ENCODE peak calls at places on chromosome 1, in five cellular contexts. A is activated naive CD4-positive, alpha-beta T cell; S is T-cell; U is activated CD4-positive, alpha-beta T cell treated with anti-CD3 and anti-CD28 coated beads for 24 hours; O is adipocyte. C is an unnamed sample.

GRCh38 chr1:26368006-26368405 is 4.5 kb downstream of the ZNF683 start:
- DNase-seq in A (no peak), S (no peak), U (no peak), O (no peak), C (no peak)

GRCh38 chr1:20787775-20788488 is 825 bp upstream of the HP1BP3 start:
- DNase-seq in A (no peak), S (no peak), U (no peak), O (peak), C (no peak)

GRCh38 chr1:194570449-194570848 is 1384.0 kb upstream of the B3GALT2 start:
- DNase-seq in A (no peak), S (no peak), U (no peak), O (peak), C (no peak)

GRCh38 chr1:244735404-244735803 is 82.5 kb downstream of the DESI2 start:
- DNase-seq in A (no peak), S (no peak), U (no peak), O (no peak), C (no peak)

GRCh38 chr1:14539953-14540563 is 58.4 kb upstream of the KAZN start:
- DNase-seq in A (no peak), S (no peak), U (no peak), O (no peak), C (no peak)

GRCh38 chr1:204263240-204263848 is 49.6 kb upstream of the GOLT1A start:
- DNase-seq in A (no peak), S (no peak), U (no peak), O (no peak), C (no peak)

GRCh38 chr1:237619553-237619952 is 271.2 kb downstream of the ZP4 start:
- DNase-seq in A (no peak), S (no peak), U (no peak), O (no peak), C (no peak)

GRCh38 chr1:29786195-29786594 is 549.9 kb downstream of the PTPRU start:
- DNase-seq in A (no peak), S (no peak), U (no peak), O (no peak), C (no peak)

GRCh38 chr1:29453502-29454240 is 217.3 kb downstream of the PTPRU start:
- DNase-seq in A (no peak), S (no peak), U (no peak), O (peak), C (no peak)

GRCh38 chr1:62687421-62687902 is 724 bp downstream of the DOCK7 start:
- DNase-seq in A (peak), S (no peak), U (no peak), O (peak), C (no peak)

GRCh38 chr1:224114787-224115175 is 870 bp downstream of the FBXO28 start:
- DNase-seq in A (no peak), S (no peak), U (no peak), O (peak), C (no peak)

GRCh38 chr1:103371234-103371633 is 154.3 kb upstream of the RNPC3 start:
- DNase-seq in A (no peak), S (no peak), U (no peak), O (peak), C (no peak)

GRCh38 chr1:215444715-215445414 is 122.2 kb upstream of the KCTD3 start:
- DNase-seq in A (no peak), S (no peak), U (no peak), O (no peak), C (no peak)

GRCh38 chr1:53286950-53287349 is 40.9 kb downstream of the LRP8 start:
- DNase-seq in A (no peak), S (no peak), U (no peak), O (no peak), C (no peak)

GRCh38 chr1:151846062-151846568 is 6.5 kb upstream of the C2CD4D start:
- DNase-seq in A (no peak), S (no peak), U (no peak), O (peak), C (no peak)

GRCh38 chr1:162381941-162382750 is 618 bp downstream of the C1orf226 start:
- DNase-seq in A (no peak), S (no peak), U (no peak), O (no peak), C (no peak)

GRCh38 chr1:221740941-221741363 is 937 bp downstream of the DUSP10 start:
- DNase-seq in A (peak), S (peak), U (no peak), O (peak), C (no peak)

GRCh38 chr1:180644526-180645206 is 12.8 kb downstream of the XPR1 start:
- DNase-seq in A (no peak), S (no peak), U (no peak), O (no peak), C (no peak)

GRCh38 chr1:14522331-14523241 is 75.9 kb upstream of the KAZN start:
- DNase-seq in A (no peak), S (no peak), U (no peak), O (peak), C (no peak)

GRCh38 chr1:207983044-207983443 is 72.1 kb upstream of the CD34 start:
- DNase-seq in A (no peak), S (no peak), U (no peak), O (no peak), C (no peak)

GRCh38 chr1:201328576-201328975 is 45.3 kb downstream of the PKP1 start:
- DNase-seq in A (no peak), S (no peak), U (no peak), O (no peak), C (no peak)

GRCh38 chr1:228372183-228373003 is 34.2 kb downstream of the TRIM11 start:
- DNase-seq in A (no peak), S (no peak), U (no peak), O (no peak), C (no peak)

GRCh38 chr1:150192012-150192411 is 42.3 kb downstream of the PLEKHO1 start:
- DNase-seq in A (no peak), S (no peak), U (no peak), O (peak), C (no peak)

GRCh38 chr1:62271932-62272728 is 47.1 kb downstream of the KANK4 start:
- DNase-seq in A (peak), S (peak), U (peak), O (no peak), C (no peak)

GRCh38 chr1:227318003-227318851 is at the start of gene CDC42BPA:
- DNase-seq in A (no peak), S (no peak), U (peak), O (peak), C (peak)

GRCh38 chr1:161954466-161954865 is 69.2 kb downstream of the OLFML2B start:
- DNase-seq in A (no peak), S (no peak), U (no peak), O (peak), C (no peak)

C was measured in T-helper 1 cell.